ENCODE peak calls at places on chromosome 22, in five cellular contexts. One of them, this sample, is unnamed. For H3K4me1, the result is how much of the 10 kb centered on the place peaks cover.

GRCh38 chr22:33919591-33920501 is at the start of gene LARGE1:
- DNase-seq in neuronal stem cell: peak
- DNase-seq in trophoblast cell: peak
- DNase-seq in H1: peak
- DNase-seq in IMR-90: peak
- DNase-seq in this sample: peak

GRCh38 chr22:45831394-45831793 is 145.6 kb downstream of the WNT7B start:
- DNase-seq in neuronal stem cell: no peak
- DNase-seq in IMR-90: peak
- DNase-seq in trophoblast cell: no peak
- DNase-seq in H1: no peak
- DNase-seq in this sample: no peak

GRCh38 chr22:46674367-46674781 is 54.2 kb downstream of the GRAMD4 start:
- DNase-seq in trophoblast cell: peak
- DNase-seq in IMR-90: no peak
- DNase-seq in H1: no peak
- DNase-seq in neuronal stem cell: no peak
- DNase-seq in this sample: no peak

GRCh38 chr22:49429066-49429465 is 398.6 kb downstream of the BRD1 start:
- DNase-seq in trophoblast cell: no peak
- DNase-seq in IMR-90: no peak
- DNase-seq in H1: no peak
- DNase-seq in neuronal stem cell: no peak
- DNase-seq in this sample: peak

GRCh38 chr22:44702479-44703219 is 645 bp downstream of the PRR5 start:
- DNase-seq in neuronal stem cell: peak
- DNase-seq in H1: peak
- DNase-seq in IMR-90: peak
- DNase-seq in trophoblast cell: peak
- DNase-seq in this sample: peak

GRCh38 chr22:43831561-43832392 is 19.7 kb upstream of the EFCAB6 start:
- DNase-seq in trophoblast cell: no peak
- DNase-seq in IMR-90: no peak
- DNase-seq in neuronal stem cell: no peak
- DNase-seq in H1: no peak
- DNase-seq in this sample: no peak

GRCh38 chr22:46402505-46402904 is 67.0 kb downstream of the TRMU start:
- DNase-seq in IMR-90: no peak
- DNase-seq in trophoblast cell: no peak
- DNase-seq in neuronal stem cell: no peak
- DNase-seq in H1: no peak
- DNase-seq in this sample: no peak

GRCh38 chr22:30212996-30213441 is 33.5 kb downstream of the LIF start:
- DNase-seq in H1: no peak
- DNase-seq in neuronal stem cell: no peak
- DNase-seq in IMR-90: no peak
- DNase-seq in trophoblast cell: peak
- DNase-seq in this sample: no peak

GRCh38 chr22:24327827-24328226 is 57.2 kb downstream of the SPECC1L start:
- DNase-seq in neuronal stem cell: no peak
- DNase-seq in IMR-90: no peak
- DNase-seq in H1: no peak
- DNase-seq in trophoblast cell: no peak
- DNase-seq in this sample: peak

GRCh38 chr22:24944224-24944937 is 2.1 kb downstream of the LHFPL7 start:
- DNase-seq in H1: no peak
- DNase-seq in neuronal stem cell: no peak
- DNase-seq in IMR-90: no peak
- DNase-seq in trophoblast cell: no peak
- DNase-seq in this sample: no peak

GRCh38 chr22:47854680-47855079 is 1092.2 kb downstream of the TBC1D22A start:
- DNase-seq in neuronal stem cell: no peak
- DNase-seq in IMR-90: no peak
- DNase-seq in trophoblast cell: no peak
- DNase-seq in H1: no peak
- DNase-seq in this sample: no peak

GRCh38 chr22:23126165-23127054 is 15.4 kb downstream of the RSPH14 start:
- DNase-seq in H1: no peak
- DNase-seq in neuronal stem cell: no peak
- DNase-seq in IMR-90: no peak
- DNase-seq in trophoblast cell: no peak
- DNase-seq in this sample: no peak

DNA sequence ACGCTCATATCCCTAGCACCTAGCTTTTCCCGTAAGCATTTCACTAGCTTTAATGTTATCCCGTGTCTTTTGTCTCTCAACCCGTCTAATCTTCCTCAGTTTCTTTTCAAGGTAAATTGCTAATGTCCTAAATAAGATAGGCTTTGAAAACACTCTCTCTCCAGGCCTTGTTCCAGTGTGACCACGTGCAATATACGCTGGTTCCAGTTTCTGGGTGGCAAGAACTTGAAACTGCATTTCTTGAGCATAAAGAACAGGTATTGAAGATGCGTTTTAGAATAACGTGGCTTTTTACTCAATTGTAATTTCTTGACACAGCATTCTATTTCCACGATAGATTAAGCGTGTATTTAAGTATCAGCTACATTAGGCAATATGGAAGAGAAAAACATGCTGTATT is 1.1 kb downstream of the CDC45 start:
- DNase-seq in trophoblast cell: no peak
- DNase-seq in IMR-90: no peak
- DNase-seq in H1: no peak
- DNase-seq in neuronal stem cell: no peak
- DNase-seq in this sample: no peak
- H3K4me2 ChIP-seq in trophoblast cell: peak
- H3K4me2 ChIP-seq in IMR-90: peak
- H3K4me2 ChIP-seq in H1: peak
- H3K4me2 ChIP-seq in neuronal stem cell: peak
- H3K4me2 ChIP-seq in this sample: peak

GRCh38 chr22:35915477-35916013 is 113.1 kb downstream of the RBFOX2 start:
- DNase-seq in IMR-90: peak
- DNase-seq in H1: no peak
- DNase-seq in neuronal stem cell: no peak
- DNase-seq in trophoblast cell: no peak
- DNase-seq in this sample: peak
- H4K8ac ChIP-seq in IMR-90: peak
- H4K8ac ChIP-seq in H1: no peak
- H4K8ac ChIP-seq in neuronal stem cell: no peak
- H4K8ac ChIP-seq in trophoblast cell: no peak
- H4K8ac ChIP-seq in this sample: no peak

DNA sequence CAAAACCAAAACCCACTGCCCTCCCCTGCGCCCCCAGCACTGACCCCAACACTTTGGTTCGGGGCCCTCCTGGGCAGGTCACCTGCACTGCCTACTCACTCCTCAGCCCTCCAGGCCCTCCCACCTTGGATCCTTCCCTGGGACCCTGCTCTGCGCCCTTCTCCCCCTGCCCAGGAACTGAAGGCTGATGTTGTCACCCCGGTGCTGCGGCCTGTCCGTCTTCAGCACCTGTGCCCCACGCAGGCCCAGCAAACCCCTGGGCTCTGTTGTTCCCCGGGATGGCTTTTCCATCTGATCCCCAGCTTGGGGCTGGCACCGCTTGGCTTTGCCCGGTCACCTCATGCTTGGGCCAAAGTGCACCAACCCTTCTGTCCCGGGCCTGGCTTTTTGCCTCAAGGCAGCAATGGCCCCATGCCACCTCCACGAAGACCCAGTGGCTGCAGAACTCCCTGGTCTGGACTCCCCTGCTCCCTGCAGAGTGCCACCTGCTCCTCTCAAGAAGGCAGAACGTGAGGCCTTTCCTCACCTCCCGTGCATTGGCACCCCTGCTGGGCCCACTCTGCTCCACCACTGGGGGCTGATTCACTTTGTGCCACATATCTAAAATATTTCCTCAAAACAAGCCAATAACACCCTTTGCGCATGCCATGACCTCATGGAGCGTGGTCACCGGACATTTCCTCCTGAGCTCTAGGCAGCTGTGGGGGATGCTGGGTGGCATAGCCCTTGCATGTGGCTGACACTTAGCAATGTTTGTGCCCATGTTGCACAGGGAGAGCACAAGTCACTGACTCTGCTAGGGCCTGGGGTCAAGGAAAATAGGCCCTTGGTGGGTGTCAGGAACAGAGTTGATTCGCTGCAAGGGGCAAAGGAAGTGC is 8.8 kb downstream of the PPM1F start:
- DNase-seq in H1: no peak
- DNase-seq in IMR-90: no peak
- DNase-seq in trophoblast cell: no peak
- DNase-seq in neuronal stem cell: no peak
- DNase-seq in this sample: no peak
- H3K4me1 ChIP-seq in H1: under half
- H3K4me1 ChIP-seq in IMR-90: under half
- H3K4me1 ChIP-seq in trophoblast cell: under half
- H3K4me1 ChIP-seq in neuronal stem cell: under half
- H3K4me1 ChIP-seq in this sample: under half

GRCh38 chr22:20256562-20257473 is 11.3 kb downstream of the RTN4R start:
- DNase-seq in neuronal stem cell: no peak
- DNase-seq in trophoblast cell: no peak
- DNase-seq in IMR-90: no peak
- DNase-seq in H1: no peak
- DNase-seq in this sample: no peak
- H3K4me2 ChIP-seq in neuronal stem cell: no peak
- H3K4me2 ChIP-seq in trophoblast cell: no peak
- H3K4me2 ChIP-seq in IMR-90: no peak
- H3K4me2 ChIP-seq in H1: no peak
- H3K4me2 ChIP-seq in this sample: no peak

GRCh38 chr22:40635940-40636379 is 559 bp downstream of the MRTFA start:
- DNase-seq in IMR-90: no peak
- DNase-seq in neuronal stem cell: no peak
- DNase-seq in H1: no peak
- DNase-seq in trophoblast cell: no peak
- DNase-seq in this sample: no peak
- H4K8ac ChIP-seq in IMR-90: peak
- H4K8ac ChIP-seq in neuronal stem cell: no peak
- H4K8ac ChIP-seq in H1: peak
- H4K8ac ChIP-seq in trophoblast cell: peak
- H4K8ac ChIP-seq in this sample: no peak

DNA sequence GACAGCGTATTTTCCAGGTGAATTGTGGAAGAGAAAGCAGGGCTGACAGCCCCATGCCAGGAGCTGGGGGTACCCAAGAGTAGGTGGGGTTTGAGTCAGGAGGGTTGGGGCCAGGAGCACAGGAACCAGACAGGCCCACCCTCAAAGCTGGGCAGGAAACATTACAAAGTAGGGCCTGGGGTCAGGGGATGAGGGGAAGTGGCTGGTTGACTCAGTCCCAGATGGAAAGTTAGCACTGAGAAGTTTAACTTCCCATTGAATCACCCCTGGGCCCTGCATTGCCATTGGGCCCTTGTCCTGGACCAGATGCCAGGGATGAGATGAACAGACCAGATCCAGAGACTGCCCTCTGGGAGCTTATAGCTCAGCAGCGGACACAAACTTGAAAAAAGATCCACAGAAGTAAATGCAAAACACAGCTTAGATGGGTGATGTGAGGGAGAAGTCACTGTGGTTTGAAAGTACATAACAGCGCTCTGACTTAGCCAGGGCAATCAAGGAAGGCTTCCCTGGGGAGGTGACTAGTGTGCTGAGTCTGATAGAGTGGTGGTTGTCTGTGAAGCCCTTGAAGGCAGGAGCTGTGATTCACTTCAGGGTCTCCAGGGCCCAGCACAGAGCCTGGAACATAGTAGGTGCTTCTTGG is 2.2 kb downstream of the MAFF start:
- DNase-seq in trophoblast cell: peak
- DNase-seq in IMR-90: peak
- DNase-seq in neuronal stem cell: no peak
- DNase-seq in H1: no peak
- DNase-seq in this sample: no peak
- H3K4me1 ChIP-seq in trophoblast cell: under half
- H3K4me1 ChIP-seq in IMR-90: under half
- H3K4me1 ChIP-seq in neuronal stem cell: under half
- H3K4me1 ChIP-seq in H1: under half
- H3K4me1 ChIP-seq in this sample: under half

GRCh38 chr22:32745996-32746322 is 55.5 kb upstream of the TIMP3 start:
- DNase-seq in trophoblast cell: peak
- DNase-seq in IMR-90: no peak
- DNase-seq in neuronal stem cell: no peak
- DNase-seq in H1: no peak
- DNase-seq in this sample: no peak
- H3K4me2 ChIP-seq in trophoblast cell: no peak
- H3K4me2 ChIP-seq in IMR-90: peak
- H3K4me2 ChIP-seq in neuronal stem cell: no peak
- H3K4me2 ChIP-seq in H1: no peak
- H3K4me2 ChIP-seq in this sample: no peak